ENCODE peak calls at places on chromosome 6, in seven cellular contexts. G is tibial nerve, K is sigmoid colon, U is Peyer's patch, S is A549, H is HepG2, B is H54. R is an unnamed sample.

GRCh38 chr6:106084973-106085686 is 1.0 kb upstream of the PRDM1 start:
- DNase-seq in G (peak), K (no peak), U (no peak), S (no peak), H (no peak), B (no peak), R (no peak)

GRCh38 chr6:134002821-134003220 is 49.6 kb downstream of the SLC2A12 start:
- DNase-seq in G (no peak), K (no peak), U (no peak), S (no peak), H (no peak), B (no peak), R (no peak)

GRCh38 chr6:28896505-28897392 is 27.0 kb downstream of the TRIM27 start:
- DNase-seq in G (peak), K (peak), U (peak), S (peak), H (peak), B (no peak), R (peak)

GRCh38 chr6:144581807-144582537 is 296.8 kb downstream of the UTRN start:
- DNase-seq in G (no peak), K (no peak), U (peak), S (peak), H (peak), B (no peak), R (peak)

GRCh38 chr6:1659816-1660215 is 50.1 kb downstream of the FOXC1 start:
- DNase-seq in G (no peak), K (no peak), U (no peak), S (no peak), H (no peak), B (no peak), R (no peak)

GRCh38 chr6:111129003-111129402 is 41.7 kb downstream of the SLC16A10 start:
- DNase-seq in G (no peak), K (peak), U (no peak), S (no peak), H (peak), B (no peak), R (no peak)

GRCh38 chr6:130927305-130927704 is 100.1 kb downstream of the SMLR1 start:
- DNase-seq in G (no peak), K (no peak), U (peak), S (no peak), H (peak), B (no peak), R (no peak)

GRCh38 chr6:56789879-56790278 is 147.2 kb upstream of the DST start:
- DNase-seq in G (no peak), K (no peak), U (no peak), S (no peak), H (no peak), B (no peak), R (no peak)

GRCh38 chr6:55089325-55089724 is 85.0 kb upstream of the HCRTR2 start:
- DNase-seq in G (no peak), K (no peak), U (no peak), S (no peak), H (no peak), B (no peak), R (no peak)

GRCh38 chr6:34484899-34485298 is 19.0 kb downstream of the PACSIN1 start:
- DNase-seq in G (no peak), K (no peak), U (peak), S (no peak), H (no peak), B (no peak), R (no peak)

GRCh38 chr6:168318579-168319278 is 848 bp downstream of the DACT2 start:
- DNase-seq in G (no peak), K (no peak), U (no peak), S (no peak), H (no peak), B (no peak), R (no peak)

GRCh38 chr6:111757342-111757741 is 115.9 kb downstream of the FYN start:
- DNase-seq in G (no peak), K (no peak), U (peak), S (no peak), H (no peak), B (peak), R (no peak)

GRCh38 chr6:142903806-142904205 is 41.2 kb downstream of the HIVEP2 start:
- DNase-seq in G (no peak), K (no peak), U (no peak), S (no peak), H (no peak), B (no peak), R (no peak)

GRCh38 chr6:33410711-33411631 is at the start of gene PHF1:
- DNase-seq in G (peak), K (no peak), U (peak), S (peak), H (no peak), B (no peak), R (peak)

GRCh38 chr6:150813993-150814359 is 51.5 kb upstream of the MTHFD1L start:
- DNase-seq in G (no peak), K (no peak), U (no peak), S (peak), H (peak), B (no peak), R (no peak)

GRCh38 chr6:142551145-142551811 is 249.5 kb downstream of the ADGRG6 start:
- DNase-seq in G (no peak), K (no peak), U (no peak), S (no peak), H (no peak), B (peak), R (no peak)

GRCh38 chr6:84921891-84922290 is 157.5 kb upstream of the TBX18 start:
- DNase-seq in G (no peak), K (no peak), U (no peak), S (no peak), H (no peak), B (no peak), R (no peak)

GRCh38 chr6:112037783-112038216 is 16.1 kb upstream of the CCN6 start:
- DNase-seq in G (peak), K (peak), U (peak), S (peak), H (no peak), B (peak), R (no peak)

GRCh38 chr6:166341915-166342292 is 441 bp downstream of the SFT2D1 start:
- DNase-seq in G (no peak), K (no peak), U (no peak), S (no peak), H (no peak), B (no peak), R (peak)

GRCh38 chr6:166341464-166341863 is 881 bp downstream of the SFT2D1 start:
- DNase-seq in G (no peak), K (no peak), U (no peak), S (no peak), H (no peak), B (no peak), R (peak)

GRCh38 chr6:166343157-166343502 is 785 bp upstream of the SFT2D1 start:
- DNase-seq in G (no peak), K (no peak), U (no peak), S (no peak), H (peak), B (no peak), R (no peak)

GRCh38 chr6:166344240-166344639 is 1.9 kb upstream of the SFT2D1 start:
- DNase-seq in G (no peak), K (no peak), U (no peak), S (no peak), H (no peak), B (no peak), R (no peak)

GRCh38 chr6:166342293-166343156 is at the start of gene SFT2D1:
- DNase-seq in G (peak), K (peak), U (peak), S (peak), H (peak), B (peak), R (peak)
- TF ChIP-seq POLR2A in G (peak), K (peak), U (peak), S (peak), H (peak), B (peak), R (peak)

GRCh38 chr6:22108199-22108598 is 188.6 kb downstream of the PRL start:
- DNase-seq in G (no peak), K (no peak), U (no peak), S (no peak), H (no peak), B (no peak), R (no peak)
- TF ChIP-seq POLR2A in G (no peak), K (no peak), U (no peak), S (no peak), H (no peak), B (no peak), R (no peak)

DNA sequence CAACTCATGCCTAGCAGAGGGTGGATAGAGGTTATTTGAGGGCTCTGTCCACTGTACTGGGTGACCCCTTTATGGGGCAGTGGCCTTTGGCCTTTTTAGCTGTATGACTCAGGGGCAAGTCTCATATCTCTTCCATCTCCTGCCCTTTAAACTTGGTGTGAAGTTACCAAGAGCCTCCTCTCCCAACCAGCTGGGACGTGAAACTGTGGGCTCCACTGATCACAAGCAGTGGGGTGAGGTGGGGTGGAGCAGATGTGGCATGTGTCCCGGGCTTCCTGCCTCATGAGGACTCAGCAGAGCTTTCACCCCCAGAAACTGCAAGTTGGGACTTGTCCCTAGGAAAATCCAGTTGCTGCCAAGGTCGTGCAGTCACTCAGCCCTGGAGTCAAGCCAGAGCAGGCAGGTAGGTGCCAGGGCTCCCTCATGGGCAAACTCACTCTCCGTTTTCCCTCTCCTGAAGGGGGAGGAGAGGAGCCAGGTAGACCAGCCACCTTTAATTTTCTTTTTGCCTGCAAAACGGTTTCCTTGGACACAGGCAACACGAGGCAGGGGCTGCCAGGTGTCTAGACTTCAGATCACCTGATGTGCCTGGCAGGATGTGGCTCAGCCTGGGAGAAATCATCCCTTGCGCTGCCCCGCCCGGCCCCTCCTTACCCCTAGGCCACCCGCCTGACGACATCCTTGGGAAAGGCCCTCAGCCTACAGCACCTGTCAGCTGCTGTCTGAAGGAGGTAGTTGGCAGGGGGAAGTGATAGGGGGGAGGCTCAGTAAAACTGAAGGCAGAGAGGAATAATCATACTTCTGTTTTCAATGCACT is 4.0 kb downstream of the CDKN1A start:
- DNase-seq in G (no peak), K (peak), U (peak), S (no peak), H (peak), B (no peak), R (no peak)
- TF ChIP-seq POLR2A in G (no peak), K (no peak), U (no peak), S (no peak), H (peak), B (no peak), R (no peak)

DNA sequence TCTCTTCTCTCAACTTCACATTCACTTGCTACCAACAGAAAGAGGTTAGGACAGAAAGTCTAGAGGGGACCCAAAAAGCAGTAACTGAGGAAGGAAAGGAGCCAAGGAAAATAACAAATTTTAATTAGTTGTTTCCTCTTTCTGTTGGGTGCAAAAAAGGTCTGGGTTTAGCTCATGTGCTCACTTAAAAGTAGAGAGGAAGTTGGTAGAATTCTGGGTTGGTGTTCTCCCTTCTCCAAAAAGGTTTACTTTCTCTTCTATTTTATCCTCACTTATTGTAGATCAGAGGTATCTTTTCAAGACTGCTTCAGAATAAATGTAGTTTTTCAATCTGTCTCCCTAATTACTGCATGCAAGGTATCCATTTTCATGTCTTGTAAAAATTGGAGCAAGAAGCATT is 42.8 kb downstream of the MAP3K7 start:
- DNase-seq in G (no peak), K (no peak), U (no peak), S (no peak), H (no peak), B (no peak), R (no peak)
- TF ChIP-seq POLR2A in G (no peak), K (no peak), U (no peak), S (no peak), H (no peak), B (no peak), R (no peak)

DNA sequence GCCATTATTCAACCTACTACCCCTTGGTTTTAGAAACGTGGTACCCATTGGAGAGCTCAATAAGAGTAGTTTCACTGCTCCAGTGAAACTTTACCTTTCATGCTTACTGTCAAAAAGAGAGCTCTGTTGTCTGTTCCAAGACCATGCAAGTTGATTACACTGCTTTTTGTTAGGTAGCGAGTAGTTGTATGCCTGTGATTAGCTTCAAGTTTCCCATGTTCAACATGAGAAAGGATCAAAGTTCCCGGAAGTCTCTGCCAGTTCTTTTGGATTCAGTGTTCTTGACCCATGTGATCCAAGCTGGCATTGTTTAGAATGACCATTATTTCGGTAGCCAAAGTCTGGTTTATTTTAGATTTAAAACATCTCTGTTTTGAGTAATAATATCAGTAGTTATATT is 107.1 kb downstream of the ZFAND3 start:
- DNase-seq in G (no peak), K (no peak), U (no peak), S (no peak), H (no peak), B (no peak), R (no peak)
- TF ChIP-seq POLR2A in G (no peak), K (no peak), U (no peak), S (no peak), H (no peak), B (no peak), R (no peak)

DNA sequence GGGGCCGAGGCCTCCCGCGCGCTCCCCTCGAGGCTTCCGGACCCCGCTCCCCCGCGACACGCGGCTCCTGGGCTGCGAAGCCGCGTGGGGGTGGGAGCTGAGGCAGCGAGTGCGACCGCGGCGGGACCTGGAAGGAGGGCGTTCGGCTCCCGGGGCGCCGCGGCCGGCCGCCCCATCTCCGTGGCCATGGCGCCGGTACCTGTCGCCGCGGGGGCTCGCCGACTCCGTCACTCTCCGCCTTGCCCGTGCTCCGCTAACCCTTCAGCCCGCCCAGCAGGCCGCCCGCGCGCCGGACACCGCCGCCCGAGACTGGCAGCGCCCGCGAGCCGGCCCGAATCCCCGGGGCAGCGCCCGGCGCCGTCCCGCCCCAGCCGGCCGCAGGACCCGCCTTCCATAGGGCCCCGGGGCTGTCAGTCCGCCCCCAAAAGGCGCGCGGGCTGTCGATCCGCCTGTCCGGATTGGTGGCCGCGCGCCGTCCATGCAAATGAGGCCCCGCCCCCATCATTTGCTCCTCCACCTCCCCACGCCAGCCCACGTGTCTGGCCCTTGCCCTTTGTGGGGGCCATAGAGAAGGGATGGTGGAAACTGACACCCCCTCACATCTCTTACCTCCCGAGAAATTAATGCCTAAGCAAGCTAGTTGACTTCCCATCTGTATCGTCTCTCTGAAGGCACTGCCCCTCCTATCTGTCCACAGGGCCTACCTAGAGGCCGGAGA is at the start of gene FKBP5:
- DNase-seq in G (peak), K (peak), U (peak), S (peak), H (peak), B (peak), R (peak)
- TF ChIP-seq POLR2A in G (peak), K (no peak), U (peak), S (peak), H (peak), B (peak), R (peak)

GRCh38 chr6:12000174-12000573 is 11.9 kb upstream of the HIVEP1 start:
- DNase-seq in G (no peak), K (no peak), U (no peak), S (no peak), H (no peak), B (no peak), R (no peak)
- TF ChIP-seq POLR2A in G (no peak), K (no peak), U (no peak), S (no peak), H (no peak), B (no peak), R (no peak)

GRCh38 chr6:42103218-42103617 is 39.2 kb downstream of the C6orf132 start:
- DNase-seq in G (no peak), K (no peak), U (no peak), S (no peak), H (no peak), B (no peak), R (no peak)
- TF ChIP-seq POLR2A in G (no peak), K (no peak), U (no peak), S (no peak), H (no peak), B (no peak), R (no peak)

GRCh38 chr6:156652231-156652750 is 124.9 kb upstream of the ARID1B start:
- DNase-seq in G (no peak), K (no peak), U (no peak), S (no peak), H (no peak), B (no peak), R (no peak)
- TF ChIP-seq POLR2A in G (no peak), K (no peak), U (no peak), S (no peak), H (no peak), B (no peak), R (no peak)

GRCh38 chr6:154408906-154409500 is 52.4 kb upstream of the IPCEF1 start:
- DNase-seq in G (no peak), K (no peak), U (no peak), S (peak), H (no peak), B (no peak), R (no peak)

GRCh38 chr6:154407440-154407839 is 50.8 kb upstream of the IPCEF1 start:
- DNase-seq in G (no peak), K (no peak), U (no peak), S (no peak), H (no peak), B (no peak), R (no peak)

GRCh38 chr6:154404791-154405400 is 48.3 kb upstream of the IPCEF1 start:
- DNase-seq in G (no peak), K (no peak), U (no peak), S (no peak), H (no peak), B (no peak), R (no peak)

GRCh38 chr6:154406301-154406700 is 49.7 kb upstream of the IPCEF1 start:
- DNase-seq in G (no peak), K (no peak), U (no peak), S (no peak), H (no peak), B (no peak), R (no peak)

DNA sequence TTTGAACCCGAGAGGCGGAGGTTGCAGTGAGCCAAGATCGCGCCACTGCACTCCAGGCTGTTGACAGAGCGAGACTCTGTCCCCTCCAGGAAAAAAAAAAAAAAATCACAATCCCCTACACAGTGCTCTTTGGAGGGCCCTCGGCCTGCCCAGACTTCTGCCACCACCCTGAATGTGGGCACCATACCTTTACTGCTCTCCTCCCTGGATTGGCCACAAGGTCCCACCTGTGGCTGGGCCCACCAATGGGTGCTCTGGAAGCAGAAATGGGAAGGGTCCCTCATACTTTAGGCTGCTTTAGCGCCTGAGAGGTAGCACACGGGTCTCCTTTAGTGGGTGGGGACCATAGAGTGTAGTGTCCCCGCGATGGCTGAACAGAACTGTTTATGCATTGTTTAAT is 50.3 kb upstream of the IPCEF1 start:
- DNase-seq in G (no peak), K (no peak), U (no peak), S (no peak), H (no peak), B (no peak), R (no peak)
- TF ChIP-seq POLR2A in G (no peak), K (no peak), U (no peak), S (no peak), H (no peak), B (no peak), R (no peak)